ENCODE peak calls at places on chromosomes 1 and 21, in ten cellular contexts. D is IMR-90, W is endothelial cell of umbilical vein, H is A549, M is adrenal gland, N is tibial nerve, S is transverse colon, G is ovary, Z is spleen, O is K562. L is an unnamed sample.

GRCh38 chr1:45429543-45430159 is 61.3 kb downstream of the TESK2 start:
- DNase-seq in D (no peak), W (no peak), H (no peak), M (no peak), N (no peak), S (no peak), G (no peak), Z (no peak), O (peak; percentile 26), L (no peak)

GRCh38 chr1:206040328-206040727 is 12.6 kb upstream of the RHEX start:
- DNase-seq in D (no peak), W (no peak), H (no peak), M (no peak), N (no peak), S (no peak), G (no peak), Z (no peak), O (no peak), L (no peak)

GRCh38 chr1:92291372-92291999 is 7.3 kb downstream of the GLMN start:
- DNase-seq in D (peak; percentile 77), W (peak; percentile 75), H (peak; percentile 57), M (no peak), N (no peak), S (no peak), G (no peak), Z (no peak), O (peak; percentile 56), L (no peak)

GRCh38 chr1:198102454-198102791 is 54.4 kb upstream of the NEK7 start:
- DNase-seq in D (peak; percentile 70), W (no peak), H (no peak), M (no peak), N (no peak), S (no peak), G (no peak), Z (no peak), O (no peak), L (no peak)

GRCh38 chr21:28421716-28422480 is 570.8 kb downstream of the LTN1 start:
- DNase-seq in D (peak; percentile 78), W (no peak), H (no peak), M (no peak), N (no peak), S (no peak), G (no peak), Z (no peak), O (no peak), L (no peak)

GRCh38 chr1:116847175-116847574 is 62.5 kb upstream of the PTGFRN start:
- DNase-seq in D (no peak), W (no peak), H (no peak), M (no peak), N (no peak), S (no peak), G (no peak), Z (no peak), O (no peak), L (no peak)

GRCh38 chr1:210446479-210446878 is 117.8 kb downstream of the HHAT start:
- DNase-seq in D (peak; percentile 30), W (no peak), H (no peak), M (peak; percentile 65), N (no peak), S (no peak), G (no peak), Z (peak; percentile 78), O (no peak), L (no peak)

GRCh38 chr1:197951089-197951488 is 33.9 kb downstream of the LHX9 start:
- DNase-seq in D (no peak), W (no peak), H (no peak), M (no peak), N (no peak), S (no peak), G (no peak), Z (no peak), O (no peak), L (no peak)

GRCh38 chr1:211356723-211357418 is 30.2 kb downstream of the TRAF5 start:
- DNase-seq in D (peak; percentile 75), W (no peak), H (no peak), M (no peak), N (no peak), S (no peak), G (no peak), Z (no peak), O (no peak), L (no peak)

GRCh38 chr1:53092659-53093450 is 30.8 kb downstream of the PODN start:
- DNase-seq in D (no peak), W (no peak), H (no peak), M (no peak), N (no peak), S (no peak), G (no peak), Z (no peak), O (no peak), L (no peak)

DNA sequence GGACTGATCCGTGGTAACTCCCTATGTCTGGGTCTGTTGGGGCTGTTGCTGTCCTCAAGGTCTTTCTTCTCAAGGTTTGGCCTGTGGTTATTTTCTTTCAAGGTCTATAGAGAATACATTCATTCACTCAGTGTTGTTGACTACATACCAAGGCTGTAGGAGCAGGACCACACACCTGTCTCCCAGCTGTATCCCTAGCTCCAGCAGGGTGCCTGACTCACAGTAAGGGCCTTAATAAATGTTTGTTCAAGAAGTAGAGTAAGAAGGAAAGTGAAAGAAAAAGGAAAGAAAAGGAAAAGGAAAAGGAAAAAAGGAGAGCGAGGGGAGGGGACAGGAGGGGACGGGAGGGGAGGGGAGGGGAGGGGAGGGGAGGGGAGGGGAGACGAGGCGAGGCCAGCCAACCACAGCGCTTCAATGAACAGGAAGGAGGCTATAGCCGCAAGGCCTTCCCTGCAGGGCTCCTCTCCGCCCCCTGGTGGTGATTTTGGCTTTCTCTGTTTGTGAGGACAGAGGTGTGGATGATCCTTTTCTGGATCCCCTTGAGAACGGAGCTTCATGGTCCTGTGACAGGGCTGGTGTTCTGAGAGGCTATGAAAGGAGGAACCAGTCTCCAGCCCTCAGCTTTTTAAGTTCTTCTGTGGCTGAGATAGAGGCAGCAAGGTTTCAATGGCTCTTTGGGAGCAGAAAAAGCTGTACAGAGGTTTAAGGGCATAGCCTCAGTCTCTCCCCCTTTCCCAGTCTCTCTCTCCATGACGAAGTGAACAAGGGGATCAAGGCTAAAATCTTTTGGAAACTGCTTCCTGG is 30.6 kb upstream of the LCE5A start:
- DNase-seq in D (peak; percentile 10), W (no peak), H (peak; percentile 83), M (peak; percentile 53), N (no peak), S (peak; percentile 64), G (no peak), Z (no peak), O (peak; percentile 57), L (no peak)
- H3K9me3 ChIP-seq in D (peaks cover 4% of the 10 kb centered on the region), W (no peaks in the 10 kb centered on the region), H (peaks cover 31% of the 10 kb centered on the region), M (peaks cover 18% of the 10 kb centered on the region), N (no peaks in the 10 kb centered on the region), S (peaks cover 6% of the 10 kb centered on the region), G (peaks cover 10% of the 10 kb centered on the region), Z (peaks cover 33% of the 10 kb centered on the region), O (no peaks in the 10 kb centered on the region), L (peaks cover 15% of the 10 kb centered on the region)

DNA sequence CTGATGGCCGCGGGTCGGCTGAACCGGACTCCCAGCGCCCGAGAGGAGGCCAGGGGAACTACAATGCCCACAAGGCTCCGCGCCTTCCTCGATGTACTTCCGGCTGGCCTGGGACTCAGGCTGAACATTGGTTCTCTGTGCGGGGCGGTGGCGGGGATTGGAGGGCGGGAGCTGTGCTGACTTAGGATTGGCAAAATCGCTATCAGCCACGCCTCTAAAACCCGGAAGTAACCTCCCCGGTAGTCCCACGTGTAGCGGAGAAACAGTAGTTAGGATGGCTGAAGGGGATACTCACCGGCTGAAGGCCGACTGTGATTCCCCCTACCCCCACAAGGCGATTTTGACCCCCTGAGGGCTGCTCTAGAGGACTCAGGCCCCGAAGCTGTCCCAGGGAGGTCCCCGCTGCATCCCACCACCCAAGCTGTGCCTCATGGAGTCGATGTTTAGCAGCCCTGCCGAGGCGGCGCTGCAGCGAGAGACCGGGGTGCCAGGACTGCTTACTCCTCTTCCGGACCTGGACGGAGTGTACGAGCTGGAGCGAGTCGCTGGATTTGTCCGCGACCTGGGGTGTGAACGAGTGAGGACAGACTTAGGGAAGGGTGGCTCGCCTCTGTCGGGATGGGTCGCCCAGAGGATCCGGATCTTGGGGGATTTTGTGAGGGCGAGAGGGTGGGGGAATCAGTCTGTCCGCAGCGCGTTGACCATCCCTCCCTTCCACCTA is at the start of gene DPH2:
- DNase-seq in D (peak; percentile 97), W (peak; percentile 98), H (peak; percentile 95), M (peak; percentile 99), N (peak; percentile 93), S (peak; percentile 97), G (peak; percentile 96), Z (peak; percentile 99), O (peak; percentile 99), L (peak; percentile 97)
- TF ChIP-seq POLR2A in D (no peak), W (peak; percentile 69), H (peak; percentile 27), M (no peak), N (peak; percentile 23), S (no peak), G (no peak), Z (no peak), O (peak; percentile 79), L (no peak)

GRCh38 chr1:5770981-5771765 is 221.1 kb downstream of the NPHP4 start:
- DNase-seq in D (no peak), W (no peak), H (no peak), M (peak; percentile 46), N (no peak), S (no peak), G (peak; percentile 71), Z (no peak), O (no peak), L (no peak)

GRCh38 chr1:5769146-5769545 is 223.1 kb downstream of the NPHP4 start:
- DNase-seq in D (no peak), W (no peak), H (no peak), M (peak; percentile 47), N (no peak), S (no peak), G (peak; percentile 69), Z (peak; percentile 15), O (no peak), L (no peak)

GRCh38 chr1:5768014-5768413 is 224.2 kb downstream of the NPHP4 start:
- DNase-seq in D (no peak), W (no peak), H (no peak), M (no peak), N (no peak), S (no peak), G (no peak), Z (peak; percentile 33), O (no peak), L (no peak)

GRCh38 chr1:5769760-5770159 is 222.5 kb downstream of the NPHP4 start:
- DNase-seq in D (no peak), W (no peak), H (no peak), M (no peak), N (no peak), S (no peak), G (no peak), Z (peak; percentile 11), O (no peak), L (no peak)

DNA sequence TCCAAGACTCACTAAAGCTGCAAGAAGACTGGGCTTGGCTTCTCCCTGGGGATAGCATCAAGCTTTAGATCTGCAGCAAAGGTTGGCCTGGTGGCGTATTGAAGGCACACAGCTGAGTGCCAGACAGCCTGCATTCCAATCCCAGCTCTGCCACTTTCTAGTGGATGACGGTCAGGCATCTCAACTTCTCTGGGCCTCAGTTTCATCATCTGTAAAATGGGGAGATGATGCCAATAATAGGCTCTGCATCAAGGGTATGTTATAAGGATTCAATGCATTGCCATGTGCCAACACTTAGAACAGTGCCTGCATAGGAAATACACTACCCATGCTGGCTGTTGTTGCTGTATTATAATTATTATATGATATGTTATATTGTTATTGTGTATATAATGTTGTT is 220.4 kb downstream of the NPHP4 start:
- DNase-seq in D (no peak), W (no peak), H (no peak), M (no peak), N (no peak), S (no peak), G (no peak), Z (no peak), O (no peak), L (no peak)
- H3K9me3 ChIP-seq in D (peaks cover 40% of the 10 kb centered on the region), W (no peaks in the 10 kb centered on the region), H (no peaks in the 10 kb centered on the region), M (no peaks in the 10 kb centered on the region), N (no peaks in the 10 kb centered on the region), S (no peaks in the 10 kb centered on the region), G (no peaks in the 10 kb centered on the region), Z (no peaks in the 10 kb centered on the region), O (no peaks in the 10 kb centered on the region), L (no peaks in the 10 kb centered on the region)

GRCh38 chr1:30750751-30751291 is 6.8 kb downstream of the LAPTM5 start:
- DNase-seq in D (no peak), W (no peak), H (no peak), M (no peak), N (no peak), S (no peak), G (no peak), Z (peak; percentile 94), O (no peak), L (no peak)
- TF ChIP-seq POLR2A in D (no peak), W (no peak), H (no peak), M (no peak), N (no peak), S (peak; percentile 21), G (no peak), Z (peak; percentile 42), O (no peak), L (no peak)

L was measured in breast epithelium.